ENCODE peak calls at places on chromosome 5, in nine cellular contexts. U is HFF-Myc, R is omental fat pad, J is stomach, K is transverse colon, S is AG10803, I is BE2C, V is lung, Y is SK-N-SH. L is an unnamed sample.

GRCh38 chr5:16889203-16889971 is 46.7 kb downstream of the MYO10 start:
- DNase-seq in U (peak), K (no peak), Y (no peak), V (no peak), I (no peak), R (no peak), S (peak), J (no peak), L (no peak)

GRCh38 chr5:14105717-14106435 is 37.3 kb upstream of the TRIO start:
- DNase-seq in I (no peak), J (no peak), U (peak), Y (no peak), R (no peak), K (no peak), V (no peak), S (peak), L (no peak)

GRCh38 chr5:146565764-146566163 is 49.8 kb upstream of the GPR151 start:
- DNase-seq in K (peak), U (peak), S (peak), V (peak), R (peak), Y (peak), I (peak), J (peak), L (no peak)

GRCh38 chr5:206927-207536 is 10.9 kb downstream of the CCDC127 start:
- DNase-seq in Y (no peak), K (no peak), R (no peak), J (no peak), U (no peak), I (no peak), V (no peak), S (no peak), L (no peak)

GRCh38 chr5:61332369-61332745 is 299 bp downstream of the ZSWIM6 start:
- DNase-seq in Y (peak), J (peak), U (no peak), K (peak), R (no peak), S (peak), V (peak), I (peak), L (no peak)

GRCh38 chr5:1282139-1282992 is 12.5 kb downstream of the TERT start:
- DNase-seq in I (peak), S (no peak), Y (no peak), R (no peak), V (no peak), U (no peak), K (no peak), J (peak), L (peak)

GRCh38 chr5:188488-189481 is 2.5 kb upstream of the LRRC14B start:
- DNase-seq in K (peak), S (peak), U (peak), I (peak), V (peak), J (peak), Y (peak), R (peak), L (peak)

GRCh38 chr5:763397-763796 is 21.1 kb downstream of the ZDHHC11B start:
- DNase-seq in I (no peak), Y (peak), R (no peak), U (no peak), V (peak), S (no peak), J (no peak), K (no peak), L (no peak)

GRCh38 chr5:167412506-167412905 is 878.9 kb upstream of the WWC1 start:
- DNase-seq in I (no peak), V (no peak), Y (no peak), S (peak), K (no peak), R (no peak), U (no peak), J (no peak), L (no peak)

GRCh38 chr5:112844489-112844888 is 16.6 kb upstream of the SRP19 start:
- DNase-seq in U (no peak), R (no peak), V (no peak), K (no peak), S (no peak), I (no peak), J (no peak), Y (no peak), L (no peak)

GRCh38 chr5:129506092-129506491 is 46.0 kb downstream of the ADAMTS19 start:
- DNase-seq in K (no peak), R (no peak), U (peak), V (no peak), I (no peak), J (no peak), Y (no peak), S (no peak), L (no peak)

GRCh38 chr5:133738271-133738670 is 125.9 kb upstream of the FSTL4 start:
- DNase-seq in S (no peak), U (no peak), J (no peak), R (no peak), I (no peak), Y (no peak), V (no peak), K (no peak), L (no peak)

GRCh38 chr5:16741007-16741406 is 124.2 kb upstream of the RETREG1 start:
- DNase-seq in Y (peak), S (peak), V (no peak), I (no peak), R (no peak), U (no peak), K (no peak), J (no peak), L (no peak)

GRCh38 chr5:14869286-14870164 is 2.1 kb downstream of the ANKH start:
- DNase-seq in U (no peak), Y (no peak), J (no peak), K (no peak), R (no peak), I (peak), S (no peak), V (no peak), L (no peak)

GRCh38 chr5:7668161-7668560 is 182.8 kb downstream of the CFAP90 start:
- DNase-seq in K (no peak), S (no peak), R (no peak), J (no peak), V (no peak), U (no peak), I (no peak), Y (no peak), L (no peak)

GRCh38 chr5:167916261-167916660 is 375.2 kb upstream of the WWC1 start:
- DNase-seq in R (no peak), U (no peak), I (no peak), Y (no peak), J (no peak), S (peak), V (no peak), K (no peak), L (no peak)

GRCh38 chr5:180831139-180832080 is 28.8 kb upstream of the MGAT1 start:
- DNase-seq in J (peak), K (peak), R (no peak), U (no peak), Y (peak), V (peak), S (peak), I (peak), L (peak)

GRCh38 chr5:122846051-122846567 is 696 bp downstream of the SNX24 start:
- DNase-seq in U (no peak), V (peak), J (no peak), R (no peak), K (no peak), I (no peak), S (peak), Y (peak), L (no peak)

GRCh38 chr5:171596391-171596878 is 177.0 kb downstream of the FGF18 start:
- DNase-seq in J (no peak), Y (no peak), R (no peak), K (no peak), V (peak), S (peak), I (no peak), U (peak), L (peak)

GRCh38 chr5:50301756-50302155 is 139.3 kb downstream of the EMB start:
- DNase-seq in Y (no peak), U (no peak), J (no peak), V (no peak), S (no peak), R (no peak), K (no peak), I (no peak), L (no peak)

GRCh38 chr5:81006955-81007636 is 46.9 kb downstream of the RASGRF2 start:
- DNase-seq in U (no peak), I (no peak), V (no peak), J (no peak), S (no peak), K (no peak), Y (no peak), R (no peak), L (no peak)

GRCh38 chr5:95390812-95391492 is at the start of gene FAM81B:
- DNase-seq in U (no peak), I (no peak), Y (no peak), R (no peak), S (no peak), V (no peak), J (no peak), K (no peak), L (no peak)

GRCh38 chr5:145978672-145979071 is 42.3 kb downstream of the SH3RF2 start:
- DNase-seq in J (peak), R (no peak), S (no peak), I (no peak), K (peak), U (no peak), V (no peak), Y (no peak), L (no peak)

GRCh38 chr5:154701181-154701580 is 54.0 kb upstream of the LARP1 start:
- DNase-seq in Y (no peak), U (no peak), K (no peak), J (no peak), I (no peak), R (no peak), S (no peak), V (no peak), L (no peak)

GRCh38 chr5:14587143-14587542 is 5.6 kb downstream of the OTULINL start:
- DNase-seq in J (no peak), V (peak), K (no peak), Y (no peak), S (no peak), R (no peak), I (no peak), U (no peak), L (no peak)

GRCh38 chr5:62689599-62690368 is 111.2 kb downstream of the LRRC70 start:
- DNase-seq in V (no peak), U (no peak), Y (no peak), J (no peak), K (no peak), R (no peak), S (no peak), I (no peak), L (no peak)

GRCh38 chr5:179795863-179796833 is 2.4 kb downstream of the LTC4S start:
- DNase-seq in R (no peak), V (peak), I (peak), K (peak), U (no peak), S (peak), J (peak), Y (peak), L (no peak)

GRCh38 chr5:163712011-163712410 is 206.6 kb downstream of the MAT2B start:
- DNase-seq in Y (no peak), K (no peak), V (no peak), S (no peak), J (no peak), U (no peak), R (no peak), I (no peak), L (no peak)

GRCh38 chr5:170533383-170533782 is 29.6 kb downstream of the KCNIP1 start:
- DNase-seq in S (no peak), I (no peak), K (no peak), Y (no peak), U (no peak), V (no peak), J (peak), R (no peak), L (no peak)

GRCh38 chr5:103973669-103974068 is 411.1 kb upstream of the NUDT12 start:
- DNase-seq in U (no peak), R (no peak), S (no peak), J (no peak), V (no peak), K (no peak), Y (no peak), I (no peak), L (no peak)
- TF ChIP-seq CTCF in U (peak), R (no peak), S (no peak), J (no peak), V (no peak), K (no peak), Y (peak), I (peak), L (peak)

GRCh38 chr5:140205952-140206351 is 31.0 kb downstream of the CYSTM1 start:
- DNase-seq in R (no peak), S (no peak), Y (no peak), K (no peak), I (no peak), J (no peak), U (no peak), V (no peak), L (no peak)
- TF ChIP-seq CTCF in R (no peak), S (no peak), Y (peak), K (no peak), I (peak), J (no peak), U (no peak), V (no peak), L (no peak)

GRCh38 chr5:17944046-17944445 is 309.8 kb downstream of the TAF11L14 start:
- DNase-seq in U (no peak), S (no peak), Y (no peak), J (no peak), I (no peak), R (no peak), V (no peak), K (no peak), L (no peak)
- TF ChIP-seq CTCF in U (no peak), S (no peak), Y (no peak), J (no peak), I (no peak), R (no peak), V (no peak), K (no peak), L (no peak)

GRCh38 chr5:126594676-126595485 is at the start of gene ALDH7A1:
- DNase-seq in Y (peak), K (peak), V (peak), S (peak), J (peak), I (peak), U (peak), R (peak), L (peak)
- TF ChIP-seq CTCF in Y (peak), K (peak), V (no peak), S (peak), J (no peak), I (peak), U (peak), R (no peak), L (no peak)

GRCh38 chr5:88734983-88735382 is 148.0 kb downstream of the MEF2C start:
- DNase-seq in R (no peak), U (no peak), I (no peak), K (peak), V (no peak), Y (no peak), S (no peak), J (no peak), L (no peak)

GRCh38 chr5:88729476-88730182 is 153.4 kb downstream of the MEF2C start:
- DNase-seq in R (no peak), U (peak), K (peak), V (peak), I (peak), S (peak), Y (peak), J (peak), L (peak)

GRCh38 chr5:88734191-88734640 is 148.8 kb downstream of the MEF2C start:
- DNase-seq in K (peak), I (no peak), U (no peak), S (no peak), R (no peak), Y (peak), J (no peak), V (no peak), L (no peak)

GRCh38 chr5:88732862-88733261 is 150.1 kb downstream of the MEF2C start:
- DNase-seq in I (no peak), R (no peak), U (no peak), S (no peak), V (no peak), Y (no peak), J (no peak), K (no peak), L (no peak)

GRCh38 chr5:88732181-88732633 is 150.8 kb downstream of the MEF2C start:
- DNase-seq in J (no peak), R (no peak), K (peak), S (peak), V (no peak), Y (no peak), U (no peak), I (no peak), L (no peak)
- TF ChIP-seq CTCF in J (no peak), R (no peak), K (no peak), S (no peak), V (no peak), Y (no peak), U (no peak), I (no peak), L (no peak)

DNA sequence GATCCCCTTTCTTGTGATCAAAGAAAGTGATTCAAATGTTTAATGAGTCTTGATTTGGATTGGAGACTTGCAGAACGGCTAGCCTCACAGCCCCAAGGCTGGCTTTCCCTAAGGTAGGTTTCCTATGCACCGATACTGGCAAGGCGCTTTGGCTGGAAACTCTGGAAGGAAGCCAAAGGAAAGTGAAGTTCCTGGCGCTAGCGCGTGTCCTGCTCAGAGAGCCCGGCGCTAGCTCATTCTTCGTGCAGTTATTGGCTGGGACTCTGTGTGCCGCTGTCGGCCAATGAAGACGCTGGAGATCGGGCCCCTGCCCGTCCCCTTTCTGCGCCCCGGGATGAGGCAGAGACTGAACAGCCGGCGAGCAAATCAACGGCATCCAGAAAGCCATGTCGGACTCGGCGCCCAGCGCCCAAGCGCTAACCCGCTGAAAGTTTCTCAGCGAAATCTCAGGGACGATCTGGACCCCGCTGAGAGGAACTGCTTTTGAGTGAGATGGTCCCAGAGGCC is at the start of gene PCDHGC3:
- DNase-seq in U (peak), R (peak), J (peak), S (peak), V (peak), K (peak), Y (peak), I (peak), L (peak)
- TF ChIP-seq CTCF in U (peak), R (no peak), J (no peak), S (peak), V (peak), K (peak), Y (peak), I (peak), L (no peak)

GRCh38 chr5:10111575-10111974 is 138.1 kb downstream of the ATPSCKMT start:
- DNase-seq in K (peak), S (peak), U (peak), R (no peak), I (peak), J (no peak), Y (peak), V (no peak), L (no peak)
- TF ChIP-seq CTCF in K (no peak), S (peak), U (peak), R (no peak), I (peak), J (no peak), Y (peak), V (no peak), L (peak)